ENCODE peak calls at places on chromosome 14, in seven cellular contexts. One of them, this sample, is unnamed. For H3K36me3, the result is how much of the 10 kb centered on the place peaks cover.

GRCh38 chr14:95313707-95314106 is 6.0 kb downstream of the CLMN start:
- DNase-seq in iPS DF 6.9: no peak
- DNase-seq in naive thymus-derived CD4-positive, alpha-beta T cell: no peak
- DNase-seq in CD8-positive, alpha-beta memory T cell: no peak
- DNase-seq in heart right ventricle: peak
- DNase-seq in ovary: peak
- DNase-seq in pancreas: peak
- DNase-seq in this sample: no peak

GRCh38 chr14:38989917-38990546 is 113.0 kb downstream of the SEC23A start:
- DNase-seq in iPS DF 6.9: no peak
- DNase-seq in naive thymus-derived CD4-positive, alpha-beta T cell: no peak
- DNase-seq in CD8-positive, alpha-beta memory T cell: no peak
- DNase-seq in heart right ventricle: no peak
- DNase-seq in ovary: no peak
- DNase-seq in pancreas: no peak
- DNase-seq in this sample: no peak

GRCh38 chr14:100271247-100271939 is 32.4 kb downstream of the YY1 start:
- DNase-seq in iPS DF 6.9: no peak
- DNase-seq in naive thymus-derived CD4-positive, alpha-beta T cell: no peak
- DNase-seq in CD8-positive, alpha-beta memory T cell: no peak
- DNase-seq in heart right ventricle: no peak
- DNase-seq in ovary: no peak
- DNase-seq in pancreas: peak
- DNase-seq in this sample: no peak

GRCh38 chr14:32607399-32607798 is 278.3 kb downstream of the AKAP6 start:
- DNase-seq in iPS DF 6.9: no peak
- DNase-seq in naive thymus-derived CD4-positive, alpha-beta T cell: no peak
- DNase-seq in CD8-positive, alpha-beta memory T cell: no peak
- DNase-seq in heart right ventricle: no peak
- DNase-seq in ovary: no peak
- DNase-seq in pancreas: no peak
- DNase-seq in this sample: no peak

GRCh38 chr14:100711493-100711892 is 15.2 kb upstream of the DLK1 start:
- DNase-seq in iPS DF 6.9: no peak
- DNase-seq in naive thymus-derived CD4-positive, alpha-beta T cell: no peak
- DNase-seq in CD8-positive, alpha-beta memory T cell: no peak
- DNase-seq in heart right ventricle: peak
- DNase-seq in ovary: peak
- DNase-seq in pancreas: peak
- DNase-seq in this sample: no peak

GRCh38 chr14:90966493-90966892 is 93.9 kb downstream of the RPS6KA5 start:
- DNase-seq in iPS DF 6.9: no peak
- DNase-seq in naive thymus-derived CD4-positive, alpha-beta T cell: no peak
- DNase-seq in CD8-positive, alpha-beta memory T cell: no peak
- DNase-seq in heart right ventricle: no peak
- DNase-seq in ovary: no peak
- DNase-seq in pancreas: no peak
- DNase-seq in this sample: no peak

GRCh38 chr14:61179061-61179675 is 102.0 kb downstream of the TMEM30B start:
- DNase-seq in iPS DF 6.9: no peak
- DNase-seq in naive thymus-derived CD4-positive, alpha-beta T cell: no peak
- DNase-seq in CD8-positive, alpha-beta memory T cell: no peak
- DNase-seq in heart right ventricle: no peak
- DNase-seq in ovary: no peak
- DNase-seq in pancreas: no peak
- DNase-seq in this sample: no peak

GRCh38 chr14:68111733-68112270 is 292.2 kb downstream of the RAD51B start:
- DNase-seq in iPS DF 6.9: no peak
- DNase-seq in naive thymus-derived CD4-positive, alpha-beta T cell: no peak
- DNase-seq in CD8-positive, alpha-beta memory T cell: no peak
- DNase-seq in heart right ventricle: no peak
- DNase-seq in ovary: no peak
- DNase-seq in pancreas: no peak
- DNase-seq in this sample: no peak

GRCh38 chr14:97022741-97023140 is 225.6 kb downstream of the VRK1 start:
- DNase-seq in iPS DF 6.9: no peak
- DNase-seq in naive thymus-derived CD4-positive, alpha-beta T cell: no peak
- DNase-seq in CD8-positive, alpha-beta memory T cell: no peak
- DNase-seq in heart right ventricle: no peak
- DNase-seq in ovary: no peak
- DNase-seq in pancreas: no peak
- DNase-seq in this sample: no peak

DNA sequence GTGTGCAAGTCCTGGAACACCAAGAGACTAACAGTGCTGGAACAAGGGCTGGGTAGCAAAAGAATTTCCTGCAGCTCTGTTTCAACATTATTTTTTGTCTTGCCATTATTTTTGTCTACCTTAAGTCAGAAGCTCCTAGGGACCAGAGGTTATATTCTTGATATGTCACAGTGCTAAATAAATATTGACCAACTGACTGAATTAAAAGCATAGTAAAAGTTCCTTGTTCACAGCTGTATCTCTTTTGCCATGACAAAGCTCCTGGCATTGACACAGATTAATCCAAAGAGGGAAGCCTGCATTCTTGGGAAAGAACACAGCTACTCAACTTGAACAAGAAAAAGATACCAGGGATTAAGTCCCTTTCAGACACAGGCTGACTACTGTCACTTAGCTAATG is 136.5 kb downstream of the SPTSSA start:
- DNase-seq in iPS DF 6.9: no peak
- DNase-seq in naive thymus-derived CD4-positive, alpha-beta T cell: no peak
- DNase-seq in CD8-positive, alpha-beta memory T cell: no peak
- DNase-seq in heart right ventricle: no peak
- DNase-seq in ovary: no peak
- DNase-seq in pancreas: no peak
- DNase-seq in this sample: no peak
- H3K27ac ChIP-seq in iPS DF 6.9: no peak
- H3K27ac ChIP-seq in naive thymus-derived CD4-positive, alpha-beta T cell: no peak
- H3K27ac ChIP-seq in CD8-positive, alpha-beta memory T cell: no peak
- H3K27ac ChIP-seq in heart right ventricle: no peak
- H3K27ac ChIP-seq in ovary: no peak
- H3K27ac ChIP-seq in pancreas: no peak
- H3K27ac ChIP-seq in this sample: no peak

DNA sequence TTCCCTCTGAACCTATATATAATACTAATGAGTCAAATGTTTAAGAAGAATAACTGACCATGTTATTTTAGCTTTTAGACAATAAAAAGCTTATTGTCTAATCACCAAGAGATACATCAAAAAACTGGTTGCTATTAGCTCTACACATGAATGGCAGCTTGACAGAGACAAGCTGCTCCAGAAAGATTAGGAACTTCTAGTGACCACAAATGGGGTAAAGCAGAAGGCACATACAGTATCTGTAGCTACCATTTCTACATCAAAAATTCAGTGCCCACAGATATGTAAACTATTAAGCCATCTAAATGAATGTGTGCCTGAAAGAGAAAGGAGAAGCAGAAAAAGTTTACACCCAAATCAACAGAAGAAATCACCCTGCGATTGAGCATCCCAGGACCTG is 2.4 kb downstream of the AREL1 start:
- DNase-seq in iPS DF 6.9: no peak
- DNase-seq in naive thymus-derived CD4-positive, alpha-beta T cell: no peak
- DNase-seq in CD8-positive, alpha-beta memory T cell: no peak
- DNase-seq in heart right ventricle: no peak
- DNase-seq in ovary: no peak
- DNase-seq in pancreas: no peak
- DNase-seq in this sample: no peak
- H3K36me3 ChIP-seq in iPS DF 6.9: under half
- H3K36me3 ChIP-seq in naive thymus-derived CD4-positive, alpha-beta T cell: under half
- H3K36me3 ChIP-seq in CD8-positive, alpha-beta memory T cell: under half
- H3K36me3 ChIP-seq in heart right ventricle: under half
- H3K36me3 ChIP-seq in ovary: under half
- H3K36me3 ChIP-seq in pancreas: under half
- H3K36me3 ChIP-seq in this sample: under half

GRCh38 chr14:53108292-53108937 is 44.7 kb downstream of the DDHD1 start:
- DNase-seq in iPS DF 6.9: no peak
- DNase-seq in naive thymus-derived CD4-positive, alpha-beta T cell: no peak
- DNase-seq in CD8-positive, alpha-beta memory T cell: no peak
- DNase-seq in heart right ventricle: no peak
- DNase-seq in ovary: no peak
- DNase-seq in pancreas: no peak
- DNase-seq in this sample: peak

GRCh38 chr14:53109028-53109687 is 44.0 kb downstream of the DDHD1 start:
- DNase-seq in iPS DF 6.9: no peak
- DNase-seq in naive thymus-derived CD4-positive, alpha-beta T cell: peak
- DNase-seq in CD8-positive, alpha-beta memory T cell: peak
- DNase-seq in heart right ventricle: no peak
- DNase-seq in ovary: no peak
- DNase-seq in pancreas: no peak
- DNase-seq in this sample: peak

GRCh38 chr14:53109688-53110041 is 43.5 kb downstream of the DDHD1 start:
- DNase-seq in iPS DF 6.9: no peak
- DNase-seq in naive thymus-derived CD4-positive, alpha-beta T cell: no peak
- DNase-seq in CD8-positive, alpha-beta memory T cell: no peak
- DNase-seq in heart right ventricle: no peak
- DNase-seq in ovary: no peak
- DNase-seq in pancreas: no peak
- DNase-seq in this sample: no peak

GRCh38 chr14:53106768-53107167 is 46.4 kb downstream of the DDHD1 start:
- DNase-seq in iPS DF 6.9: no peak
- DNase-seq in naive thymus-derived CD4-positive, alpha-beta T cell: no peak
- DNase-seq in CD8-positive, alpha-beta memory T cell: no peak
- DNase-seq in heart right ventricle: no peak
- DNase-seq in ovary: no peak
- DNase-seq in pancreas: no peak
- DNase-seq in this sample: no peak

DNA sequence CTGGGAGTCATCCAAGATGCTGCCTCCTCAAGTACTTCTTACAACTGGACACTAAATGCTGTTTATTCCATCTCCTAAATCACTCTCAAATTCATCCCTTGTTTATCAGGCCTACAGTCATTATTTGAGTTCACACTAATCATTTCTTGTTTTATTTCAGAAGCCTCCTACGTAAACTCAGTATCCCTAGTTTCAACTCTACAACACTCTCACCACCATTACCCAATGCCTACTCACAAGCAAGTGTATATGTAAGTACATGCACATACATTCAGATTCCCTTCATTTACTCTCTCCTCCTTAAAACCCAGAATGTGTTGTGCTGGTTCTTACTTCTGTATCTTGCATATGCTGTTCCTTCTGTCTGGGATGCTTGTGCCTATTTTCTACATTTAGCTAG is 43.0 kb downstream of the DDHD1 start:
- DNase-seq in iPS DF 6.9: no peak
- DNase-seq in naive thymus-derived CD4-positive, alpha-beta T cell: no peak
- DNase-seq in CD8-positive, alpha-beta memory T cell: no peak
- DNase-seq in heart right ventricle: no peak
- DNase-seq in ovary: no peak
- DNase-seq in pancreas: no peak
- DNase-seq in this sample: no peak
- H3K4me3 ChIP-seq in iPS DF 6.9: no peak
- H3K4me3 ChIP-seq in naive thymus-derived CD4-positive, alpha-beta T cell: no peak
- H3K4me3 ChIP-seq in CD8-positive, alpha-beta memory T cell: no peak
- H3K4me3 ChIP-seq in heart right ventricle: no peak
- H3K4me3 ChIP-seq in ovary: no peak
- H3K4me3 ChIP-seq in pancreas: no peak
- H3K4me3 ChIP-seq in this sample: peak

GRCh38 chr14:69595336-69595735 is 16.1 kb upstream of the SUSD6 start:
- DNase-seq in iPS DF 6.9: no peak
- DNase-seq in naive thymus-derived CD4-positive, alpha-beta T cell: no peak
- DNase-seq in CD8-positive, alpha-beta memory T cell: no peak
- DNase-seq in heart right ventricle: no peak
- DNase-seq in ovary: no peak
- DNase-seq in pancreas: no peak
- DNase-seq in this sample: no peak

GRCh38 chr14:69587389-69587788 is 12.7 kb upstream of the CCDC177 start:
- DNase-seq in iPS DF 6.9: no peak
- DNase-seq in naive thymus-derived CD4-positive, alpha-beta T cell: no peak
- DNase-seq in CD8-positive, alpha-beta memory T cell: no peak
- DNase-seq in heart right ventricle: no peak
- DNase-seq in ovary: no peak
- DNase-seq in pancreas: no peak
- DNase-seq in this sample: no peak

DNA sequence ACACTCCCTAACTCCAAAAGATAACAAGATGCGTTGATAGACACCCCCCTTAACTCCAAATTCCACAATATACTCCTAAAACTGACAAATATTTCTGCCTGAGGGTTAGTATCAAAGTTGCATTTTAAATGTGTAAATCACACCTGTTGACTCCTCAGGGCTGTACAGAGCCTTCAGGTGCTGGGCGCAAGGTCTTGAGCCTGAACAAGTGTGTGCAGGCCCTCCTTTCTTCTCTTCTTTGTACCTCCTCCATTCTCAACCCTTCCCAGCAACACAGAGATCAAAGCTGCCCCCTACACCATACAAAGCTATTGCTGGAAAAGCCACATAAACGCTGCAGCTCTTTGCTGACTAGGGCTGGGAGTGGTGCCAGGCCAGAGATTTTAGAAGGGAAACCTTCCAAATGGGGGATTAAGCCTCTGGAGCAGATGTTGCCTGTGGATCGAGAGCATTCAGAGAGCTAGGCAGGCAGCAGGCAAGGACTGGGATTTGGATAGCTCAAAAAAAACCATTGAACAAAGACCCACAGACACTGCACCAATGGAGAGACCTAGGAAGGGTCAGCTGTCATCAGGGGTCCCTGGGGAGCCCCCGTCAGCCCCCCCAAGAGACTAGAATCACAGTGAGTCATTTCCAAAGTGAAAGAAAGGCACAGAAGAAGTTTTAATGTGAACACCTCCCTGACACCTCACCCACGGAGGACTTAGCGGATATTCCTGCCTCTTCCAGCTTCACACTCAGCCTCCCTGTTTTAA is 18.3 kb upstream of the SUSD6 start:
- DNase-seq in iPS DF 6.9: no peak
- DNase-seq in naive thymus-derived CD4-positive, alpha-beta T cell: no peak
- DNase-seq in CD8-positive, alpha-beta memory T cell: no peak
- DNase-seq in heart right ventricle: no peak
- DNase-seq in ovary: peak
- DNase-seq in pancreas: no peak
- DNase-seq in this sample: no peak
- H3K27ac ChIP-seq in iPS DF 6.9: no peak
- H3K27ac ChIP-seq in naive thymus-derived CD4-positive, alpha-beta T cell: no peak
- H3K27ac ChIP-seq in CD8-positive, alpha-beta memory T cell: no peak
- H3K27ac ChIP-seq in heart right ventricle: no peak
- H3K27ac ChIP-seq in ovary: peak
- H3K27ac ChIP-seq in pancreas: no peak
- H3K27ac ChIP-seq in this sample: no peak

DNA sequence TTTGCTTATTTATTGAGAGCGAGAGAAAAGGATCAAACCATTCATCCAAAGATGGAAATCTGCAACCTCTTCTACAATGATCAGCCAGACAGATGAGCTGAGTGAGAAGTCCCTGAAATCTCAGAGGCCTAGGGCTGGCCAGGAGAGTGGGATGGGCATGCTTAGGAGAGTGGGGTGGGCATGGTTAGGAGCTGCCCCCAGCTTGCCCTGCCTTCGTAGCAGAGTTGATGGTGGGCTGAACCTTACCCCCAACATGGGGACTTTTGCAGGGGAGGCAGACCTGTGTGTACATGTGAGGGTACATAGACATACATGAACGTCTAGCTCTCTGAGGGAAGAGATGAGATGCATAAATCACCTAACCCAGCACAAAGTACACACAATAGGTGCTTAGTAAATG is 95.7 kb upstream of the ESRRB start:
- DNase-seq in iPS DF 6.9: no peak
- DNase-seq in naive thymus-derived CD4-positive, alpha-beta T cell: no peak
- DNase-seq in CD8-positive, alpha-beta memory T cell: no peak
- DNase-seq in heart right ventricle: no peak
- DNase-seq in ovary: no peak
- DNase-seq in pancreas: no peak
- DNase-seq in this sample: no peak
- H3K36me3 ChIP-seq in iPS DF 6.9: under half
- H3K36me3 ChIP-seq in naive thymus-derived CD4-positive, alpha-beta T cell: under half
- H3K36me3 ChIP-seq in CD8-positive, alpha-beta memory T cell: under half
- H3K36me3 ChIP-seq in heart right ventricle: under half
- H3K36me3 ChIP-seq in ovary: under half
- H3K36me3 ChIP-seq in pancreas: under half
- H3K36me3 ChIP-seq in this sample: under half